ENCODE peak calls at places on chromosomes 12 and 14, in five cellular contexts. W, X, T, L and Z are unnamed samples.

GRCh38 chr12:98578821-98579220 is 14.7 kb upstream of the SLC25A3 start:
- DNase-seq in W (no peak), X (no peak), T (no peak), L (peak; percentile 51), Z (no peak)

GRCh38 chr12:96103067-96103650 is 67.8 kb upstream of the LTA4H start:
- DNase-seq in W (peak; percentile 34), X (no peak), T (no peak), L (no peak), Z (peak; percentile 27)

GRCh38 chr14:74207943-74208342 is 31.3 kb upstream of the VSX2 start:
- DNase-seq in W (no peak), X (no peak), T (no peak), L (peak; percentile 16), Z (no peak)

GRCh38 chr14:87131879-87132278 is 861.1 kb downstream of the GALC start:
- DNase-seq in W (no peak), X (no peak), T (no peak), L (no peak), Z (no peak)

GRCh38 chr12:122886851-122887816 is 8.8 kb downstream of the VPS37B start:
- DNase-seq in W (no peak), X (no peak), T (peak; percentile 78), L (peak; percentile 81), Z (no peak)

GRCh38 chr14:51630987-51631386 is 20.7 kb upstream of the FRMD6 start:
- DNase-seq in W (no peak), X (no peak), T (no peak), L (no peak), Z (no peak)

GRCh38 chr14:67510836-67511235 is 22.3 kb upstream of the PLEKHH1 start:
- DNase-seq in W (peak; percentile 19), X (no peak), T (no peak), L (no peak), Z (no peak)

GRCh38 chr12:117671734-117672133 is 297.1 kb downstream of the KSR2 start:
- DNase-seq in W (no peak), X (no peak), T (peak; percentile 34), L (peak; percentile 29), Z (peak; percentile 17)

GRCh38 chr12:111812881-111813741 is 28.9 kb upstream of the MAPKAPK5 start:
- DNase-seq in W (peak; percentile 90), X (peak; percentile 65), T (peak; percentile 78), L (peak; percentile 76), Z (peak; percentile 64)
- H3K27ac ChIP-seq in W (no peak overlapping the region), X (no peak overlapping the region), T (no peak overlapping the region), L (no peak overlapping the region), Z (peak overlapping the region; percentile 10)

DNA sequence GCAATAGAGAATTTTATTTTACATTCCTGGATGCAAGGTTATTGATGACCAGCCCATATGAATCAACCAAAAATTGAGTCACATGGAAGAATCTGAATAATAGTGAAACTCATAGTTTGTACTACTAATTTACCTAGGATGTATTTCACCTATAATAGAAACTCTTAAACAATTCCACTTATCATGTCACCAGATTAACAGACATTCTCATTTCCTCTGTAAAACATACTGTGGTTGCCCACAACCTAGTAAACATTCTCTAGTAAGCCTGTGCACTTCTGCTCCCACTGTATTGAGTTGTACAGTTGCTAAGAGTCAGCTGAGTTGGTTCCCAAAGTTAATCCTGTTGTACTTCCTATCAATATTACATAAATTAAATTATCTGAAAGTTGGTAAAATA is 196.6 kb upstream of the TMTC1 start:
- DNase-seq in W (no peak), X (no peak), T (no peak), L (no peak), Z (no peak)
- H3K4me3 ChIP-seq in W (no peak overlapping the region), X (no peak overlapping the region), T (no peak overlapping the region), L (no peak overlapping the region), Z (no peak overlapping the region)

GRCh38 chr12:51364026-51364425 is 17.5 kb upstream of the CELA1 start:
- DNase-seq in W (no peak), X (no peak), T (no peak), L (no peak), Z (no peak)

GRCh38 chr12:51361419-51362016 is 15.0 kb upstream of the CELA1 start:
- DNase-seq in W (no peak), X (no peak), T (no peak), L (no peak), Z (no peak)

GRCh38 chr12:51362747-51363342 is 16.4 kb upstream of the CELA1 start:
- DNase-seq in W (no peak), X (no peak), T (no peak), L (no peak), Z (no peak)

GRCh38 chr12:51360315-51360714 is 13.8 kb upstream of the CELA1 start:
- DNase-seq in W (peak; percentile 65), X (no peak), T (no peak), L (no peak), Z (no peak)

GRCh38 chr12:51362307-51362706 is 15.8 kb upstream of the CELA1 start:
- DNase-seq in W (no peak), X (no peak), T (no peak), L (no peak), Z (no peak)
- H3K27ac ChIP-seq in W (no peak overlapping the region), X (no peak overlapping the region), T (no peak overlapping the region), L (no peak overlapping the region), Z (no peak overlapping the region)

GRCh38 chr12:54989829-54990228 is 5.3 kb upstream of the TESPA1 start:
- DNase-seq in W (no peak), X (no peak), T (no peak), L (no peak), Z (no peak)

GRCh38 chr12:54991992-54992377 is 7.4 kb upstream of the TESPA1 start:
- DNase-seq in W (no peak), X (no peak), T (no peak), L (no peak), Z (no peak)

GRCh38 chr12:54993181-54993835 is 8.7 kb upstream of the TESPA1 start:
- DNase-seq in W (peak; percentile 78), X (peak; percentile 73), T (peak; percentile 65), L (peak; percentile 74), Z (no peak)

GRCh38 chr12:54988402-54989054 is 4.0 kb upstream of the TESPA1 start:
- DNase-seq in W (no peak), X (no peak), T (no peak), L (no peak), Z (peak; percentile 92)

GRCh38 chr12:54991161-54991991 is 6.8 kb upstream of the TESPA1 start:
- DNase-seq in W (no peak), X (peak; percentile 42), T (peak; percentile 66), L (no peak), Z (no peak)
- H3K4me3 ChIP-seq in W (no peak overlapping the region), X (peak overlapping the region; percentile 23), T (peak overlapping the region; percentile 44), L (no peak overlapping the region), Z (no peak overlapping the region)

GRCh38 chr14:65945333-65945732 is 532.8 kb downstream of the FUT8 start:
- DNase-seq in W (peak; percentile 62), X (no peak), T (no peak), L (no peak), Z (no peak)

GRCh38 chr14:65949711-65950516 is 536.3 kb upstream of the CCDC196 start:
- DNase-seq in W (no peak), X (no peak), T (peak; percentile 44), L (peak; percentile 4), Z (peak; percentile 54)

GRCh38 chr14:65948302-65948701 is 535.8 kb downstream of the FUT8 start:
- DNase-seq in W (no peak), X (no peak), T (no peak), L (no peak), Z (no peak)

GRCh38 chr14:65943150-65943549 is 530.6 kb downstream of the FUT8 start:
- DNase-seq in W (no peak), X (no peak), T (no peak), L (no peak), Z (no peak)

GRCh38 chr14:65946494-65946893 is 534.0 kb downstream of the FUT8 start:
- DNase-seq in W (no peak), X (no peak), T (no peak), L (no peak), Z (no peak)
- H3K27ac ChIP-seq in W (no peak overlapping the region), X (no peak overlapping the region), T (no peak overlapping the region), L (no peak overlapping the region), Z (no peak overlapping the region)

GRCh38 chr12:108307006-108307405 is 32.1 kb downstream of the CMKLR1 start:
- DNase-seq in W (peak; percentile 90), X (no peak), T (no peak), L (no peak), Z (no peak)

GRCh38 chr12:108304633-108305032 is 34.5 kb downstream of the CMKLR1 start:
- DNase-seq in W (no peak), X (no peak), T (no peak), L (no peak), Z (no peak)

GRCh38 chr12:108306506-108306905 is 32.6 kb downstream of the CMKLR1 start:
- DNase-seq in W (no peak), X (no peak), T (no peak), L (no peak), Z (no peak)

GRCh38 chr12:108305520-108305919 is 33.6 kb downstream of the CMKLR1 start:
- DNase-seq in W (peak; percentile 90), X (no peak), T (no peak), L (no peak), Z (peak; percentile 92)

DNA sequence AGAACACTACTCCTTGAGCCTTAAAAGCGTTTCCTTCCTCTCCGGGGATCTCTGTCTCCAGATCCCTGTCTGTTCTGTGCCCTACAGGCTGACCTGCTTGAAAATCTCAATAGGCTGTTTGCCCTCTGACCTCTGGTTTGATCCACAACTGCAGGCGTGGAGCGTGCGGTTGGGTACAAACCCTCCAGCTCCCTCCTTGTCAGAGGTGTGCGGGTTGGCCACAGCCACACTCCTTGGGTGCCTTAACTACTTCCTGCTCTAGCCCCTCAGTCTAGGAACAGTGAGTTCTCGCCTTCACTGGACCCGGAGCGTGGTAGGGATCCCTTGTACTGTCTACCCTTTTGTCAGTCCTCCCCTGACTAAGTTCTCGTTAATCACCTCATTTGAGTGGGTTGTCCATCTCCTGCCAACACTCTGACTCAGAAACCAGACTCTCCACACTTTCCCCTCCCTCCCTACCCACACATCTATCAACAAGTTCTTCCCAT is 33.1 kb downstream of the CMKLR1 start:
- DNase-seq in W (peak; percentile 90), X (no peak), T (no peak), L (no peak), Z (no peak)
- H3K4me3 ChIP-seq in W (peak overlapping the region; percentile 52), X (no peak overlapping the region), T (no peak overlapping the region), L (no peak overlapping the region), Z (peak overlapping the region; percentile 45)

GRCh38 chr12:21941522-21942376 is 523 bp upstream of the ABCC9 start:
- DNase-seq in W (peak; percentile 84), X (no peak), T (no peak), L (no peak), Z (peak; percentile 71)

GRCh38 chr12:21938879-21939278 is 2.3 kb downstream of the ABCC9 start:
- DNase-seq in W (no peak), X (no peak), T (no peak), L (no peak), Z (no peak)

GRCh38 chr12:21940972-21941521 is at the start of gene ABCC9:
- DNase-seq in W (peak; percentile 58), X (peak; percentile 5), T (no peak), L (no peak), Z (peak; percentile 68)

GRCh38 chr12:21940549-21940948 is 677 bp downstream of the ABCC9 start:
- DNase-seq in W (no peak), X (no peak), T (no peak), L (no peak), Z (no peak)

GRCh38 chr12:21939435-21939834 is 1.8 kb downstream of the ABCC9 start:
- DNase-seq in W (no peak), X (no peak), T (no peak), L (no peak), Z (no peak)
- H3K27ac ChIP-seq in W (no peak overlapping the region), X (no peak overlapping the region), T (no peak overlapping the region), L (no peak overlapping the region), Z (peak overlapping the region; percentile 95)